ENCODE peak calls at places on chromosomes 13 and 19, in six cellular contexts. Q is effector memory CD4-positive, alpha-beta T cell; L is tibial nerve; D is tibial artery; T is IMR-90; R is heart right ventricle. S is an unnamed sample.

GRCh38 chr19:19758164-19758563 is 25.3 kb upstream of the ZNF14 start:
- DNase-seq in Q (no peak), D (no peak), T (no peak), R (no peak), L (no peak), S (no peak)

GRCh38 chr19:18765224-18765623 is 25.9 kb downstream of the COMP start:
- DNase-seq in R (no peak), D (no peak), Q (no peak), L (no peak), T (no peak), S (no peak)

GRCh38 chr13:110330491-110331001 is 23.5 kb downstream of the COL4A2 start:
- DNase-seq in D (peak; percentile 60), L (no peak), T (peak; percentile 83), R (no peak), Q (no peak), S (no peak)

GRCh38 chr13:111629933-111630332 is 309.5 kb downstream of the TEX29 start:
- DNase-seq in Q (no peak), T (no peak), L (no peak), D (no peak), R (no peak), S (no peak)

GRCh38 chr13:30892966-30893365 is 13.1 kb upstream of the MEDAG start:
- DNase-seq in L (peak; percentile 59), R (peak; percentile 57), Q (no peak), T (peak; percentile 48), D (peak; percentile 84), S (peak; percentile 32)

GRCh38 chr13:93496985-93497673 is 270.5 kb downstream of the GPC6 start:
- DNase-seq in T (no peak), D (no peak), R (no peak), L (no peak), Q (no peak), S (no peak)

GRCh38 chr13:39209731-39210633 is 171.7 kb downstream of the NHLRC3 start:
- DNase-seq in Q (no peak), D (no peak), T (peak; percentile 11), R (no peak), L (no peak), S (no peak)

GRCh38 chr19:403221-404036 is 5.5 kb downstream of the C2CD4C start:
- DNase-seq in R (no peak), L (no peak), Q (no peak), D (no peak), T (no peak), S (no peak)

GRCh38 chr13:20706661-20707060 is 3.2 kb downstream of the IL17D start:
- DNase-seq in T (no peak), D (no peak), R (no peak), Q (no peak), L (no peak), S (no peak)

GRCh38 chr19:29381353-29382203 is 144.2 kb upstream of the VSTM2B start:
- DNase-seq in Q (no peak), D (peak; percentile 45), R (no peak), T (no peak), L (no peak), S (no peak)

GRCh38 chr19:18415177-18415867 is 3.9 kb upstream of the SSBP4 start:
- DNase-seq in T (peak; percentile 66), L (peak; percentile 69), D (peak; percentile 89), R (peak; percentile 77), Q (no peak), S (no peak)

GRCh38 chr19:13621413-13621812 is 115.1 kb upstream of the CACNA1A start:
- DNase-seq in T (peak; percentile 96), Q (no peak), R (no peak), L (no peak), D (peak; percentile 55), S (no peak)

GRCh38 chr13:44380404-44381165 is 7.0 kb downstream of the SERP2 start:
- DNase-seq in Q (no peak), R (no peak), D (no peak), T (peak; percentile 48), L (no peak), S (no peak)

GRCh38 chr13:19781526-19781925 is 1.2 kb downstream of the PSPC1 start:
- DNase-seq in D (no peak), Q (no peak), R (no peak), T (no peak), L (no peak), S (no peak)

GRCh38 chr13:76683854-76684253 is 202.4 kb downstream of the KCTD12 start:
- DNase-seq in R (no peak), L (no peak), D (no peak), T (no peak), Q (no peak), S (no peak)

GRCh38 chr19:35946203-35946602 is 10.0 kb downstream of the LRFN3 start:
- DNase-seq in R (no peak), L (no peak), T (no peak), Q (no peak), D (no peak), S (no peak)

GRCh38 chr19:398719-399118 is 10.2 kb downstream of the C2CD4C start:
- DNase-seq in R (no peak), Q (no peak), T (no peak), D (no peak), L (no peak), S (no peak)

GRCh38 chr19:4609878-4610511 is 29.3 kb upstream of the TNFAIP8L1 start:
- DNase-seq in L (no peak), D (no peak), Q (no peak), T (no peak), R (peak; percentile 74), S (no peak)

GRCh38 chr19:30076751-30077670 is 135.0 kb downstream of the URI1 start:
- DNase-seq in L (no peak), Q (no peak), R (no peak), D (peak; percentile 41), T (no peak), S (no peak)

GRCh38 chr19:6737873-6738725 is 719 bp upstream of the GPR108 start:
- DNase-seq in R (peak; percentile 87), T (peak; percentile 80), D (peak; percentile 92), Q (peak; percentile 63), L (peak; percentile 100), S (peak; percentile 86)

GRCh38 chr19:485122-485521 is 11.2 kb upstream of the MADCAM1 start:
- DNase-seq in Q (no peak), T (no peak), R (no peak), D (no peak), L (no peak), S (no peak)

GRCh38 chr13:95781016-95781415 is 104.1 kb downstream of the DNAJC3 start:
- DNase-seq in L (no peak), Q (no peak), D (no peak), T (no peak), R (no peak), S (no peak)

DNA sequence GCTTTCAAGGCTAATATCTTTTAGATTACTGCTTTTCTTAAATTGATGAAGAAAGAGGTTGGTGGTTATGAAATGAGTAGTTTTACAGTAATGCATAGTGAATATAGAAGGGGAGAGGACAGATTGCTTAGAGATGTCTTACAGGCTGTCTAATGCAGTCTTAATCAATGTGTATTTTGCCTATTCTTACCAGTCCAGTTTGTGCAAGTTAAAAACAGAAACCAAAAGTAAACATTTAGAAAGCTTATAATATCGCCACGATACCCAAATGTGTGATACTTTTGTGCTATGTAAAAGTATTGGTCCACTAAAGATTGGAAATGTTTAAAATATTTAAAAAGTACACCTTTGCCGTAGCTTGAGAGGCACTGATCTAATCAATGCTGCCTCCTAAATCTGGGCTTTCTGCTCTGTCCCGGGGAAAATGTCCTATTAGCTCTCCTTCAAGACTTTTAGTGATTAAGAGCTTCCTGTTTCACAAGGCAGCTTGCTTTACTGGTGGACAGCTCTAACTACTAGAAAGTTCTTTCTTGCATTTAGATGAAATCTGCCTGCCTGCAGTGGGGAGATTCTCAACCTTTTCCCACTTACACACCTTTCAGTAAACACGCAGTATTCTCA is 64.7 kb downstream of the DNAJC15 start:
- DNase-seq in T (peak; percentile 36), Q (no peak), R (no peak), D (no peak), L (no peak), S (no peak)
- H3K4me3 ChIP-seq in T (peak overlapping the region; percentile 18), Q (peak overlapping the region; percentile 16), R (peak overlapping the region; percentile 53), D (peak overlapping the region; percentile 29), L (peak overlapping the region; percentile 27), S (no peak overlapping the region)

GRCh38 chr13:45850020-45850613 is 1.4 kb downstream of the SIAH3 start:
- DNase-seq in T (no peak), R (no peak), D (no peak), Q (no peak), L (no peak), S (no peak)
- H3K4me3 ChIP-seq in T (no peak overlapping the region), R (peak overlapping the region; percentile 32), D (no peak overlapping the region), Q (peak overlapping the region; percentile 28), L (no peak overlapping the region), S (no peak overlapping the region)

GRCh38 chr13:113586661-113587479 is 2.3 kb downstream of the TFDP1 start:
- DNase-seq in Q (no peak), R (no peak), T (no peak), D (peak; percentile 40), L (no peak), S (peak; percentile 46)
- H3K4me3 ChIP-seq in Q (no peak overlapping the region), R (no peak overlapping the region), T (no peak overlapping the region), D (no peak overlapping the region), L (no peak overlapping the region), S (no peak overlapping the region)

GRCh38 chr19:49130325-49130724 is 11.0 kb downstream of the PPFIA3 start:
- DNase-seq in D (no peak), Q (no peak), T (no peak), L (no peak), R (no peak), S (no peak)

GRCh38 chr19:49133621-49134454 is 14.5 kb downstream of the PPFIA3 start:
- DNase-seq in R (peak; percentile 76), D (no peak), L (no peak), T (peak; percentile 70), Q (no peak), S (no peak)

GRCh38 chr19:49136771-49137171 is 17.4 kb downstream of the PPFIA3 start:
- DNase-seq in T (peak; percentile 50), Q (no peak), R (peak; percentile 85), L (no peak), D (no peak), S (no peak)

GRCh38 chr19:49135686-49136085 is 16.3 kb downstream of the PPFIA3 start:
- DNase-seq in D (no peak), T (no peak), Q (no peak), R (no peak), L (no peak), S (no peak)

DNA sequence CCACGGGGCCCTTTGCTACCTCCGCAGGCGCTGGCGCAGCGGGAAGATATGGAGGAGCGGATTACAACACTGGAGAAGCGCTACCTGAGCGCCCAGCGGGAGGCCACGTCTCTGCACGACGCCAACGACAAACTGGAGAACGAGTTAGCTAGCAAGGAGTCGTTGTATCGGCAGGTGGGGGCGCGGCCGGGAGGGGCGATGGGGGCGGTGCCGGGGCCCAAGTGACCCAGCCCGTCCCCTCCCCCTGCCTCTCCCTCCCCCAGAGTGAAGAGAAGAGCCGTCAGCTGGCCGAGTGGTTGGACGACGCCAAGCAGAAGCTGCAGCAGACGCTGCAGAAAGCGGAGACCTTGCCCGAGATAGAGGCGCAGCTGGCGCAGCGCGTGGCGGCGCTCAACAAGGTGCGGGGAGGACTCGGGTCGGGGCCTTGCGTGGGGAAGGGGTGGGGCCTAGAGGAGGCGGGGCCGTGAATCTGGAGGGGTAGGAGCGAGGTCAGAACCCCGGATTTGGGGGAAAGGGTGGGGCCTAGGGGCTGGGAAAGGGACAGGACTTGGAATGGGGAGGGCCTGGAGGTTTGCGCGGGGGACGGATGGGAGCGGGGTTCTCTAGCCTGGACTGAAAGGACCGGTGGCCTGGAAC is 13.7 kb downstream of the PPFIA3 start:
- DNase-seq in Q (no peak), R (peak; percentile 57), D (no peak), T (no peak), L (no peak), S (no peak)
- H3K4me3 ChIP-seq in Q (peak overlapping the region; percentile 35), R (peak overlapping the region; percentile 43), D (peak overlapping the region; percentile 11), T (no peak overlapping the region), L (peak overlapping the region; percentile 38), S (no peak overlapping the region)